ENCODE peak calls at places on chromosomes 4 and X, in six cellular contexts. One of them, this sample, is unnamed.

GRCh38 chr4:20299515-20299914 is 47.8 kb downstream of the SLIT2 start:
- DNase-seq in ACHN: peak
- DNase-seq in A549: no peak
- DNase-seq in NCI-H2081: peak
- DNase-seq in posterior cingulate gyrus: no peak
- DNase-seq in WTC11: no peak
- DNase-seq in this sample: no peak

GRCh38 chr4:22901631-22902030 is 208.9 kb downstream of the GBA3 start:
- DNase-seq in NCI-H2081: no peak
- DNase-seq in posterior cingulate gyrus: no peak
- DNase-seq in WTC11: no peak
- DNase-seq in A549: no peak
- DNase-seq in ACHN: no peak
- DNase-seq in this sample: no peak

GRCh38 chr4:23266401-23266800 is 573.7 kb downstream of the GBA3 start:
- DNase-seq in NCI-H2081: no peak
- DNase-seq in A549: no peak
- DNase-seq in posterior cingulate gyrus: no peak
- DNase-seq in ACHN: no peak
- DNase-seq in WTC11: no peak
- DNase-seq in this sample: no peak

GRCh38 chr4:156723951-156724668 is 247.5 kb downstream of the PDGFC start:
- DNase-seq in ACHN: no peak
- DNase-seq in posterior cingulate gyrus: peak
- DNase-seq in WTC11: no peak
- DNase-seq in A549: no peak
- DNase-seq in NCI-H2081: no peak
- DNase-seq in this sample: no peak

GRCh38 chr4:52507774-52508173 is 151.3 kb downstream of the USP46 start:
- DNase-seq in A549: no peak
- DNase-seq in ACHN: no peak
- DNase-seq in NCI-H2081: peak
- DNase-seq in posterior cingulate gyrus: no peak
- DNase-seq in WTC11: no peak
- DNase-seq in this sample: no peak

GRCh38 chrX:131729295-131729694 is 185.4 kb downstream of the OR13H1 start:
- DNase-seq in posterior cingulate gyrus: peak
- DNase-seq in A549: no peak
- DNase-seq in WTC11: no peak
- DNase-seq in ACHN: no peak
- DNase-seq in NCI-H2081: peak
- DNase-seq in this sample: peak

GRCh38 chr4:126895988-126896570 is 736.7 kb upstream of the INTU start:
- DNase-seq in NCI-H2081: no peak
- DNase-seq in WTC11: no peak
- DNase-seq in posterior cingulate gyrus: no peak
- DNase-seq in ACHN: no peak
- DNase-seq in A549: no peak
- DNase-seq in this sample: no peak

GRCh38 chr4:139768913-139769312 is 103.3 kb downstream of the MGST2 start:
- DNase-seq in A549: no peak
- DNase-seq in posterior cingulate gyrus: no peak
- DNase-seq in NCI-H2081: peak
- DNase-seq in ACHN: peak
- DNase-seq in WTC11: no peak
- DNase-seq in this sample: peak

GRCh38 chrX:5730561-5730960 is 498.1 kb downstream of the NLGN4X start:
- DNase-seq in NCI-H2081: no peak
- DNase-seq in posterior cingulate gyrus: no peak
- DNase-seq in ACHN: no peak
- DNase-seq in WTC11: no peak
- DNase-seq in A549: no peak
- DNase-seq in this sample: no peak

GRCh38 chrX:667360-667759 is 36.8 kb downstream of the SHOX start:
- DNase-seq in ACHN: no peak
- DNase-seq in NCI-H2081: no peak
- DNase-seq in A549: no peak
- DNase-seq in WTC11: no peak
- DNase-seq in posterior cingulate gyrus: no peak
- DNase-seq in this sample: no peak

GRCh38 chrX:108131471-108131870 is 39.9 kb downstream of the ATG4A start:
- DNase-seq in ACHN: no peak
- DNase-seq in posterior cingulate gyrus: no peak
- DNase-seq in WTC11: no peak
- DNase-seq in NCI-H2081: no peak
- DNase-seq in A549: peak
- DNase-seq in this sample: no peak

GRCh38 chr4:95124906-95125504 is 367.2 kb downstream of the BMPR1B start:
- DNase-seq in posterior cingulate gyrus: no peak
- DNase-seq in A549: peak
- DNase-seq in ACHN: peak
- DNase-seq in WTC11: peak
- DNase-seq in NCI-H2081: peak
- DNase-seq in this sample: peak

GRCh38 chrX:110665636-110666035 is 130.0 kb downstream of the CHRDL1 start:
- DNase-seq in ACHN: peak
- DNase-seq in NCI-H2081: peak
- DNase-seq in A549: peak
- DNase-seq in posterior cingulate gyrus: no peak
- DNase-seq in WTC11: peak
- DNase-seq in this sample: peak

GRCh38 chr4:97646997-97647396 is 496.3 kb downstream of the STPG2 start:
- DNase-seq in posterior cingulate gyrus: peak
- DNase-seq in WTC11: no peak
- DNase-seq in A549: no peak
- DNase-seq in NCI-H2081: no peak
- DNase-seq in ACHN: no peak
- DNase-seq in this sample: no peak

GRCh38 chr4:83013420-83013867 is 2.8 kb upstream of the LIN54 start:
- DNase-seq in NCI-H2081: no peak
- DNase-seq in ACHN: peak
- DNase-seq in A549: no peak
- DNase-seq in posterior cingulate gyrus: no peak
- DNase-seq in WTC11: no peak
- DNase-seq in this sample: no peak

GRCh38 chr4:53450773-53451172 is 73.3 kb downstream of the FIP1L1 start:
- DNase-seq in A549: no peak
- DNase-seq in ACHN: no peak
- DNase-seq in posterior cingulate gyrus: no peak
- DNase-seq in NCI-H2081: no peak
- DNase-seq in WTC11: peak
- DNase-seq in this sample: no peak

GRCh38 chr4:160175064-160175643 is 1072.3 kb downstream of the RAPGEF2 start:
- DNase-seq in WTC11: no peak
- DNase-seq in ACHN: peak
- DNase-seq in NCI-H2081: no peak
- DNase-seq in posterior cingulate gyrus: no peak
- DNase-seq in A549: no peak
- DNase-seq in this sample: no peak

GRCh38 chr4:132923516-132923915 is 225.6 kb upstream of the PCDH10 start:
- DNase-seq in A549: no peak
- DNase-seq in NCI-H2081: no peak
- DNase-seq in WTC11: no peak
- DNase-seq in ACHN: no peak
- DNase-seq in posterior cingulate gyrus: no peak
- DNase-seq in this sample: no peak

GRCh38 chr4:147714575-147715401 is 17.1 kb upstream of the ARHGAP10 start:
- DNase-seq in WTC11: no peak
- DNase-seq in ACHN: peak
- DNase-seq in A549: no peak
- DNase-seq in NCI-H2081: no peak
- DNase-seq in posterior cingulate gyrus: no peak
- DNase-seq in this sample: no peak

GRCh38 chrX:113384628-113385027 is 544.0 kb upstream of the AMOT start:
- DNase-seq in A549: no peak
- DNase-seq in NCI-H2081: no peak
- DNase-seq in ACHN: peak
- DNase-seq in WTC11: no peak
- DNase-seq in posterior cingulate gyrus: no peak
- DNase-seq in this sample: no peak

GRCh38 chr4:116015549-116015948 is 902.1 kb upstream of the NDST4 start:
- DNase-seq in posterior cingulate gyrus: no peak
- DNase-seq in NCI-H2081: no peak
- DNase-seq in A549: no peak
- DNase-seq in ACHN: no peak
- DNase-seq in WTC11: no peak
- DNase-seq in this sample: no peak

GRCh38 chrX:151754042-151754419 is 19.5 kb downstream of the CNGA2 start:
- DNase-seq in ACHN: no peak
- DNase-seq in WTC11: no peak
- DNase-seq in posterior cingulate gyrus: no peak
- DNase-seq in A549: peak
- DNase-seq in NCI-H2081: no peak
- DNase-seq in this sample: no peak

GRCh38 chrX:74890676-74891430 is 34.4 kb downstream of the NEXMIF start:
- DNase-seq in posterior cingulate gyrus: no peak
- DNase-seq in ACHN: no peak
- DNase-seq in WTC11: no peak
- DNase-seq in A549: no peak
- DNase-seq in NCI-H2081: no peak
- DNase-seq in this sample: no peak

GRCh38 chr4:129223955-129224354 is 128.0 kb downstream of the C4orf33 start:
- DNase-seq in A549: no peak
- DNase-seq in WTC11: no peak
- DNase-seq in NCI-H2081: peak
- DNase-seq in posterior cingulate gyrus: no peak
- DNase-seq in ACHN: no peak
- DNase-seq in this sample: no peak

GRCh38 chr4:79661196-79661595 is 253.2 kb upstream of the GK2 start:
- DNase-seq in ACHN: no peak
- DNase-seq in posterior cingulate gyrus: no peak
- DNase-seq in WTC11: no peak
- DNase-seq in A549: no peak
- DNase-seq in NCI-H2081: no peak
- DNase-seq in this sample: no peak

GRCh38 chr4:76197001-76197743 is 16.5 kb downstream of the SCARB2 start:
- DNase-seq in posterior cingulate gyrus: no peak
- DNase-seq in A549: no peak
- DNase-seq in WTC11: no peak
- DNase-seq in ACHN: peak
- DNase-seq in NCI-H2081: peak
- DNase-seq in this sample: no peak

GRCh38 chr4:153438916-153439756 is 27.0 kb upstream of the TMEM131L start:
- DNase-seq in WTC11: no peak
- DNase-seq in posterior cingulate gyrus: no peak
- DNase-seq in ACHN: no peak
- DNase-seq in NCI-H2081: no peak
- DNase-seq in A549: no peak
- DNase-seq in this sample: no peak

GRCh38 chrX:74382613-74383012 is 38.7 kb upstream of the SLC16A2 start:
- DNase-seq in NCI-H2081: peak
- DNase-seq in WTC11: peak
- DNase-seq in posterior cingulate gyrus: peak
- DNase-seq in ACHN: peak
- DNase-seq in A549: peak
- DNase-seq in this sample: peak

GRCh38 chrX:53284684-53285447 is 3.5 kb upstream of the IQSEC2 start:
- DNase-seq in WTC11: peak
- DNase-seq in NCI-H2081: peak
- DNase-seq in ACHN: peak
- DNase-seq in posterior cingulate gyrus: peak
- DNase-seq in A549: peak
- DNase-seq in this sample: peak

GRCh38 chr4:45358573-45359506 is 632.5 kb upstream of the GNPDA2 start:
- DNase-seq in NCI-H2081: no peak
- DNase-seq in ACHN: no peak
- DNase-seq in WTC11: peak
- DNase-seq in A549: no peak
- DNase-seq in posterior cingulate gyrus: peak
- DNase-seq in this sample: no peak

GRCh38 chrX:113548308-113549015 is 707.8 kb upstream of the AMOT start:
- DNase-seq in posterior cingulate gyrus: no peak
- DNase-seq in ACHN: no peak
- DNase-seq in A549: no peak
- DNase-seq in WTC11: peak
- DNase-seq in NCI-H2081: peak
- DNase-seq in this sample: no peak

GRCh38 chr4:22485751-22486150 is 30.1 kb downstream of the ADGRA3 start:
- DNase-seq in posterior cingulate gyrus: no peak
- DNase-seq in A549: no peak
- DNase-seq in NCI-H2081: peak
- DNase-seq in WTC11: no peak
- DNase-seq in ACHN: no peak
- DNase-seq in this sample: no peak

GRCh38 chr4:7286798-7287197 is 94.5 kb downstream of the SORCS2 start:
- DNase-seq in WTC11: no peak
- DNase-seq in ACHN: no peak
- DNase-seq in NCI-H2081: no peak
- DNase-seq in posterior cingulate gyrus: no peak
- DNase-seq in A549: no peak
- DNase-seq in this sample: no peak

GRCh38 chr4:4968161-4968757 is 51.0 kb downstream of the CYTL1 start:
- DNase-seq in posterior cingulate gyrus: no peak
- DNase-seq in WTC11: no peak
- DNase-seq in NCI-H2081: no peak
- DNase-seq in A549: no peak
- DNase-seq in ACHN: no peak
- DNase-seq in this sample: no peak

GRCh38 chrX:103405009-103405333 is 28.6 kb downstream of the BEX3 start:
- DNase-seq in ACHN: no peak
- DNase-seq in posterior cingulate gyrus: no peak
- DNase-seq in A549: no peak
- DNase-seq in NCI-H2081: no peak
- DNase-seq in WTC11: no peak
- DNase-seq in this sample: no peak

GRCh38 chr4:7623468-7623867 is 188.7 kb upstream of the PSAPL1 start:
- DNase-seq in posterior cingulate gyrus: no peak
- DNase-seq in A549: no peak
- DNase-seq in WTC11: no peak
- DNase-seq in NCI-H2081: no peak
- DNase-seq in ACHN: no peak
- DNase-seq in this sample: no peak

GRCh38 chr4:187656953-187657352 is 338.6 kb upstream of the ZFP42 start:
- DNase-seq in ACHN: no peak
- DNase-seq in A549: no peak
- DNase-seq in posterior cingulate gyrus: no peak
- DNase-seq in NCI-H2081: no peak
- DNase-seq in WTC11: no peak
- DNase-seq in this sample: no peak

GRCh38 chr4:17576932-17577659 is at the start of gene LAP3:
- DNase-seq in ACHN: peak
- DNase-seq in NCI-H2081: peak
- DNase-seq in A549: peak
- DNase-seq in posterior cingulate gyrus: peak
- DNase-seq in WTC11: peak
- DNase-seq in this sample: peak

This sample was measured in HEK293T.